ENCODE peak calls at places on chromosomes 12 and 14, in four cellular contexts. One of them, this sample, is unnamed.
A peak's percentile ranks its signal among the peaks of the same experiment; 100 is the strongest.

GRCh38 chr14:105945891-105946290 is 419.5 kb downstream of the TMEM121 start:
- DNase-seq in endothelial cell of umbilical vein: no peak
- DNase-seq in AG04450: no peak
- DNase-seq in upper lobe of right lung: no peak
- DNase-seq in this sample: peak; percentile 40

GRCh38 chr12:69886101-69886500 is 61.1 kb downstream of the MYRFL start:
- DNase-seq in endothelial cell of umbilical vein: no peak
- DNase-seq in AG04450: no peak
- DNase-seq in upper lobe of right lung: no peak
- DNase-seq in this sample: no peak

GRCh38 chr14:90512332-90512951 is 115.6 kb downstream of the CALM1 start:
- DNase-seq in endothelial cell of umbilical vein: no peak
- DNase-seq in AG04450: no peak
- DNase-seq in upper lobe of right lung: no peak
- DNase-seq in this sample: peak; percentile 81

GRCh38 chr12:109873653-109874052 is 6.7 kb downstream of the GLTP start:
- DNase-seq in endothelial cell of umbilical vein: no peak
- DNase-seq in AG04450: no peak
- DNase-seq in upper lobe of right lung: no peak
- DNase-seq in this sample: no peak

GRCh38 chr14:53890611-53891091 is 66.0 kb downstream of the BMP4 start:
- DNase-seq in endothelial cell of umbilical vein: peak; percentile 98
- DNase-seq in AG04450: no peak
- DNase-seq in upper lobe of right lung: no peak
- DNase-seq in this sample: no peak

GRCh38 chr14:105050551-105050897 is 14.7 kb downstream of the GPR132 start:
- DNase-seq in endothelial cell of umbilical vein: no peak
- DNase-seq in AG04450: no peak
- DNase-seq in upper lobe of right lung: peak; percentile 86
- DNase-seq in this sample: no peak

GRCh38 chr14:36901846-36902245 is 240.2 kb downstream of the PAX9 start:
- DNase-seq in endothelial cell of umbilical vein: no peak
- DNase-seq in AG04450: no peak
- DNase-seq in upper lobe of right lung: no peak
- DNase-seq in this sample: no peak

GRCh38 chr14:65866906-65867305 is 454.4 kb downstream of the FUT8 start:
- DNase-seq in endothelial cell of umbilical vein: no peak
- DNase-seq in AG04450: no peak
- DNase-seq in upper lobe of right lung: no peak
- DNase-seq in this sample: no peak

GRCh38 chr14:103194256-103195045 is 71.2 kb downstream of the TNFAIP2 start:
- DNase-seq in endothelial cell of umbilical vein: no peak
- DNase-seq in AG04450: peak; percentile 26
- DNase-seq in upper lobe of right lung: no peak
- DNase-seq in this sample: no peak

GRCh38 chr12:115398311-115398781 is 714.4 kb upstream of the TBX3 start:
- DNase-seq in endothelial cell of umbilical vein: no peak
- DNase-seq in AG04450: no peak
- DNase-seq in upper lobe of right lung: no peak
- DNase-seq in this sample: peak; percentile 77

GRCh38 chr12:124914392-124915248 is at the start of gene UBC:
- DNase-seq in endothelial cell of umbilical vein: peak; percentile 88
- DNase-seq in AG04450: peak; percentile 91
- DNase-seq in upper lobe of right lung: peak; percentile 93
- DNase-seq in this sample: peak; percentile 90

GRCh38 chr12:65894127-65894526 is 69.8 kb downstream of the HMGA2 start:
- DNase-seq in endothelial cell of umbilical vein: no peak
- DNase-seq in AG04450: no peak
- DNase-seq in upper lobe of right lung: no peak
- DNase-seq in this sample: no peak

GRCh38 chr14:93520053-93520607 is 89.4 kb downstream of the UNC79 start:
- DNase-seq in endothelial cell of umbilical vein: no peak
- DNase-seq in AG04450: no peak
- DNase-seq in upper lobe of right lung: no peak
- DNase-seq in this sample: no peak

DNA sequence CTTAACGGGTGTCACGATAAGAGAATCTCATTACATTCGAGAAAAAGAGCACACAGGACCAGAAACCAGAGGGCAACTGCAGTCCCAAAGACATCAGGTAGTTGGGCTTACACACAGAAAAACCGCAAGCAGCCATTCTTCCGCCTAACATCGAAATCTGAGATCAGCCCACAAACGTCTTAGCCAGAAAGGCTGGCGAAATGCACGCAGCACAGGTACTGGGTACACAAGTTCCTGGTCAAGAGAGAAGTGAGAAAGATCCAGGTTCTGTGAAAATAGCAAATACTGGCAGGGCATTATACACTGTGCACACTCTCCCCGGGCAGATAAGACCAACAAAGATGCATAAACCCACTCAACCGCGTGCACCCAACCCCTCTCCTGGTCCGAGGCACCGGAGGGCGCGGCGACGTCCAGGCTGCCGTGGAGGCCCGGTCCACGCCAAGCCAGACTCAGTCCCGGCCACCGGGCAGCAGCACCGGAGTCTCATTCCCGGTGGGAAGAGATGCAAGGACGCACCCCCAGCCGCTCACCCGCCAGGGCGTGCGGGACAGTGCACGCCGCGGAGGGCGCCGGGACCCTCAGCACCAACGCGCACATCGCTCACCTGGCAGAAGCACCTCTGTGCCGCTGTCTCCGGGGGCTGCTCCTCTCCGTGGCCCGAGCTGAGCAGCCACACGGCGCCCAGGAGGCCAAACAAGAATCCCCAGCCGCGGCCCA is 437 bp downstream of the ERO1A start:
- DNase-seq in endothelial cell of umbilical vein: peak; percentile 65
- DNase-seq in AG04450: no peak
- DNase-seq in upper lobe of right lung: peak; percentile 75
- DNase-seq in this sample: peak; percentile 45
- TF ChIP-seq CTCF in endothelial cell of umbilical vein: no peak
- TF ChIP-seq CTCF in AG04450: no peak
- TF ChIP-seq CTCF in upper lobe of right lung: no peak
- TF ChIP-seq CTCF in this sample: no peak

GRCh38 chr12:15982471-15982870 is 71.3 kb downstream of the DERA start:
- DNase-seq in endothelial cell of umbilical vein: peak; percentile 63
- DNase-seq in AG04450: no peak
- DNase-seq in upper lobe of right lung: no peak
- DNase-seq in this sample: no peak
- TF ChIP-seq CTCF in endothelial cell of umbilical vein: peak; percentile 54
- TF ChIP-seq CTCF in AG04450: peak; percentile 71
- TF ChIP-seq CTCF in upper lobe of right lung: peak; percentile 52
- TF ChIP-seq CTCF in this sample: peak; percentile 39

DNA sequence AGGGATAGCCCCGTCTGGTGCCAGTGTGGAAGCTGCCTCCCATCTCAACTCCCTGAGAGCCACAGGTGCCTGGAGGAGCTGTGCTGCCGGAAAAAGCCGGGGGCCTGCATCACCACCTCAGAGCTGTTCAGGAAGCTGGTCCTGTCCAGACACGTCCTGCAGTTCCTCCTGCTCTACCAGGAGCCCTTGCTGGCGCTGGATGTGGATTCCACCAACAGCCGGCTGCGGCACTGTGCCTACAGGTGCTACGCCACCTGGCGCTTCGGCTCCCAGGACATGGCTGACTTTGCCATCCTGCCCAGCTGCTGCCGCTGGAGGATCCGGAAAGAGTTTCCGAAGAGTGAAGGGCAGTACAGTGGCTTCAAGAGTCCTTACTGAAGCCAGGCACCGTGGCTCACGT is 25.5 kb upstream of the P2RX4 start:
- DNase-seq in endothelial cell of umbilical vein: no peak
- DNase-seq in AG04450: no peak
- DNase-seq in upper lobe of right lung: no peak
- DNase-seq in this sample: no peak
- TF ChIP-seq CTCF in endothelial cell of umbilical vein: no peak
- TF ChIP-seq CTCF in AG04450: no peak
- TF ChIP-seq CTCF in upper lobe of right lung: no peak
- TF ChIP-seq CTCF in this sample: no peak

GRCh38 chr12:118520428-118520827 is 144.1 kb downstream of the SUDS3 start:
- DNase-seq in endothelial cell of umbilical vein: no peak
- DNase-seq in AG04450: no peak
- DNase-seq in upper lobe of right lung: no peak
- DNase-seq in this sample: no peak
- TF ChIP-seq CTCF in endothelial cell of umbilical vein: no peak
- TF ChIP-seq CTCF in AG04450: no peak
- TF ChIP-seq CTCF in upper lobe of right lung: no peak
- TF ChIP-seq CTCF in this sample: no peak

GRCh38 chr12:53954694-53955035 is at the start of gene HOXC12:
- DNase-seq in endothelial cell of umbilical vein: no peak
- DNase-seq in AG04450: no peak
- DNase-seq in upper lobe of right lung: no peak
- DNase-seq in this sample: peak; percentile 63
- TF ChIP-seq CTCF in endothelial cell of umbilical vein: no peak
- TF ChIP-seq CTCF in AG04450: no peak
- TF ChIP-seq CTCF in upper lobe of right lung: no peak
- TF ChIP-seq CTCF in this sample: no peak